ENCODE peak calls at places on chromosomes 3 and 15, in five cellular contexts. One of them, this sample, is unnamed.

GRCh38 chr3:55664387-55664786 is 177.3 kb upstream of the WNT5A start:
- DNase-seq in H9: peak
- DNase-seq in cardiac fibroblast: no peak
- DNase-seq in heart right ventricle: no peak
- DNase-seq in anterior cingulate cortex: no peak
- DNase-seq in this sample: no peak

GRCh38 chr3:72334681-72335457 is 513.4 kb downstream of the SHQ1 start:
- DNase-seq in heart right ventricle: no peak
- DNase-seq in H9: peak
- DNase-seq in anterior cingulate cortex: no peak
- DNase-seq in cardiac fibroblast: no peak
- DNase-seq in this sample: no peak

GRCh38 chr3:166367947-166368533 is 530.8 kb upstream of the BCHE start:
- DNase-seq in H9: no peak
- DNase-seq in anterior cingulate cortex: no peak
- DNase-seq in heart right ventricle: no peak
- DNase-seq in cardiac fibroblast: no peak
- DNase-seq in this sample: no peak

GRCh38 chr3:64443553-64444331 is 218.5 kb upstream of the PRICKLE2 start:
- DNase-seq in anterior cingulate cortex: no peak
- DNase-seq in heart right ventricle: no peak
- DNase-seq in H9: no peak
- DNase-seq in cardiac fibroblast: peak
- DNase-seq in this sample: no peak

GRCh38 chr3:171192176-171192854 is 165.8 kb upstream of the SLC2A2 start:
- DNase-seq in heart right ventricle: no peak
- DNase-seq in H9: no peak
- DNase-seq in anterior cingulate cortex: no peak
- DNase-seq in cardiac fibroblast: peak
- DNase-seq in this sample: no peak

GRCh38 chr15:69602921-69603320 is 150.3 kb downstream of the RPLP1 start:
- DNase-seq in anterior cingulate cortex: no peak
- DNase-seq in heart right ventricle: no peak
- DNase-seq in H9: no peak
- DNase-seq in cardiac fibroblast: no peak
- DNase-seq in this sample: no peak

GRCh38 chr3:197878427-197878826 is 71.6 kb upstream of the RPL35A start:
- DNase-seq in anterior cingulate cortex: no peak
- DNase-seq in heart right ventricle: no peak
- DNase-seq in cardiac fibroblast: no peak
- DNase-seq in H9: no peak
- DNase-seq in this sample: no peak

GRCh38 chr3:40649346-40649745 is 124.6 kb downstream of the ZNF621 start:
- DNase-seq in heart right ventricle: no peak
- DNase-seq in anterior cingulate cortex: no peak
- DNase-seq in H9: no peak
- DNase-seq in cardiac fibroblast: no peak
- DNase-seq in this sample: no peak

GRCh38 chr3:43505351-43505750 is 116.5 kb downstream of the ANO10 start:
- DNase-seq in heart right ventricle: no peak
- DNase-seq in H9: no peak
- DNase-seq in cardiac fibroblast: peak
- DNase-seq in anterior cingulate cortex: no peak
- DNase-seq in this sample: no peak

GRCh38 chr3:145032790-145033189 is 1061.2 kb downstream of the DIPK2A start:
- DNase-seq in heart right ventricle: no peak
- DNase-seq in anterior cingulate cortex: no peak
- DNase-seq in H9: no peak
- DNase-seq in cardiac fibroblast: no peak
- DNase-seq in this sample: no peak

GRCh38 chr3:148606979-148607378 is 90.7 kb upstream of the AGTR1 start:
- DNase-seq in anterior cingulate cortex: no peak
- DNase-seq in H9: no peak
- DNase-seq in heart right ventricle: no peak
- DNase-seq in cardiac fibroblast: no peak
- DNase-seq in this sample: no peak

GRCh38 chr3:89411211-89411610 is 303.8 kb downstream of the EPHA3 start:
- DNase-seq in cardiac fibroblast: no peak
- DNase-seq in H9: no peak
- DNase-seq in heart right ventricle: no peak
- DNase-seq in anterior cingulate cortex: no peak
- DNase-seq in this sample: no peak

GRCh38 chr15:73244333-73244732 is 124.4 kb downstream of the HCN4 start:
- DNase-seq in anterior cingulate cortex: no peak
- DNase-seq in H9: peak
- DNase-seq in heart right ventricle: no peak
- DNase-seq in cardiac fibroblast: no peak
- DNase-seq in this sample: no peak

GRCh38 chr3:46466273-46466672 is 1.6 kb upstream of the LTF start:
- DNase-seq in heart right ventricle: no peak
- DNase-seq in cardiac fibroblast: no peak
- DNase-seq in H9: peak
- DNase-seq in anterior cingulate cortex: no peak
- DNase-seq in this sample: peak

GRCh38 chr15:50964075-50964474 is 55.6 kb downstream of the AP4E1 start:
- DNase-seq in anterior cingulate cortex: no peak
- DNase-seq in heart right ventricle: no peak
- DNase-seq in cardiac fibroblast: no peak
- DNase-seq in H9: no peak
- DNase-seq in this sample: no peak

GRCh38 chr15:34609102-34609501 is 25.7 kb upstream of the GOLGA8B start:
- DNase-seq in heart right ventricle: no peak
- DNase-seq in cardiac fibroblast: no peak
- DNase-seq in H9: no peak
- DNase-seq in anterior cingulate cortex: no peak
- DNase-seq in this sample: no peak

GRCh38 chr3:35070088-35070487 is 569.2 kb upstream of the ARPP21 start:
- DNase-seq in anterior cingulate cortex: no peak
- DNase-seq in heart right ventricle: no peak
- DNase-seq in H9: no peak
- DNase-seq in cardiac fibroblast: no peak
- DNase-seq in this sample: no peak

GRCh38 chr15:72227192-72227586 is 3.8 kb downstream of the PKM start:
- DNase-seq in H9: no peak
- DNase-seq in anterior cingulate cortex: no peak
- DNase-seq in heart right ventricle: no peak
- DNase-seq in cardiac fibroblast: peak
- DNase-seq in this sample: no peak

GRCh38 chr3:20608054-20608738 is 422.2 kb upstream of the SGO1 start:
- DNase-seq in H9: no peak
- DNase-seq in heart right ventricle: no peak
- DNase-seq in anterior cingulate cortex: no peak
- DNase-seq in cardiac fibroblast: no peak
- DNase-seq in this sample: no peak

GRCh38 chr3:47571391-47572165 is 7.1 kb downstream of the CSPG5 start:
- DNase-seq in H9: no peak
- DNase-seq in anterior cingulate cortex: no peak
- DNase-seq in heart right ventricle: no peak
- DNase-seq in cardiac fibroblast: no peak
- DNase-seq in this sample: no peak

GRCh38 chr15:85024003-85024402 is 42.3 kb downstream of the PDE8A start:
- DNase-seq in anterior cingulate cortex: no peak
- DNase-seq in heart right ventricle: no peak
- DNase-seq in cardiac fibroblast: no peak
- DNase-seq in H9: no peak
- DNase-seq in this sample: no peak

GRCh38 chr3:74752290-74752689 is 137.8 kb upstream of the CNTN3 start:
- DNase-seq in H9: no peak
- DNase-seq in cardiac fibroblast: no peak
- DNase-seq in anterior cingulate cortex: no peak
- DNase-seq in heart right ventricle: no peak
- DNase-seq in this sample: no peak

This sample was measured in H1.